ENCODE peak calls at places on chromosome 18, in seven cellular contexts. B, O, J, M, Z, F and L are unnamed samples.

GRCh38 chr18:45248240-45248903 is 366.9 kb upstream of the SLC14A2 start:
- DNase-seq in B (peak), O (no peak), J (no peak), M (no peak), Z (no peak), F (no peak), L (peak)

GRCh38 chr18:29749699-29750098 is 1292.8 kb downstream of the DSC3 start:
- DNase-seq in B (peak), O (no peak), J (no peak), M (no peak), Z (no peak), F (no peak), L (peak)

GRCh38 chr18:27685807-27686412 is 491.0 kb downstream of the CDH2 start:
- DNase-seq in B (peak), O (no peak), J (peak), M (no peak), Z (peak), F (no peak), L (peak)

GRCh38 chr18:78069784-78070664 is 820.4 kb downstream of the GALR1 start:
- DNase-seq in B (no peak), O (peak), J (no peak), M (no peak), Z (no peak), F (no peak), L (peak)

GRCh38 chr18:54879691-54880090 is 51.4 kb downstream of the RAB27B start:
- DNase-seq in B (no peak), O (no peak), J (no peak), M (no peak), Z (no peak), F (no peak), L (no peak)

GRCh38 chr18:78948221-78948620 is 31.4 kb upstream of the SALL3 start:
- DNase-seq in B (no peak), O (no peak), J (no peak), M (no peak), Z (no peak), F (no peak), L (no peak)

GRCh38 chr18:32549248-32549842 is 78.7 kb upstream of the GAREM1 start:
- DNase-seq in B (peak), O (peak), J (peak), M (peak), Z (peak), F (peak), L (peak)

GRCh38 chr18:23053756-23054457 is 81.4 kb upstream of the CABLES1 start:
- DNase-seq in B (peak), O (no peak), J (no peak), M (no peak), Z (peak), F (no peak), L (peak)

GRCh38 chr18:58287626-58288289 is 243.7 kb downstream of the NEDD4L start:
- DNase-seq in B (no peak), O (no peak), J (no peak), M (no peak), Z (no peak), F (no peak), L (no peak)

GRCh38 chr18:45379903-45380302 is 235.4 kb upstream of the SLC14A2 start:
- DNase-seq in B (no peak), O (no peak), J (no peak), M (no peak), Z (no peak), F (no peak), L (peak)

GRCh38 chr18:38961880-38962279 is 1396.3 kb upstream of the CELF4 start:
- DNase-seq in B (no peak), O (no peak), J (no peak), M (no peak), Z (no peak), F (no peak), L (peak)

GRCh38 chr18:79327199-79327545 is 68.6 kb upstream of the NFATC1 start:
- DNase-seq in B (no peak), O (no peak), J (peak), M (no peak), Z (no peak), F (no peak), L (no peak)

GRCh38 chr18:60049172-60049571 is 149.4 kb downstream of the PMAIP1 start:
- DNase-seq in B (no peak), O (no peak), J (no peak), M (no peak), Z (no peak), F (no peak), L (no peak)

GRCh38 chr18:4510709-4511108 is 55.6 kb upstream of the DLGAP1 start:
- DNase-seq in B (no peak), O (no peak), J (no peak), M (no peak), Z (no peak), F (no peak), L (peak)

GRCh38 chr18:76494541-76495403 is at the start of gene ZNF516:
- DNase-seq in B (peak), O (peak), J (peak), M (no peak), Z (peak), F (no peak), L (peak)

GRCh38 chr18:79735071-79735980 is 55.7 kb downstream of the CTDP1 start:
- DNase-seq in B (no peak), O (peak), J (no peak), M (no peak), Z (no peak), F (no peak), L (no peak)

GRCh38 chr18:11887305-11888262 is 20.5 kb downstream of the MPPE1 start:
- DNase-seq in B (no peak), O (no peak), J (no peak), M (no peak), Z (no peak), F (no peak), L (peak)

GRCh38 chr18:22591231-22591630 is 173.5 kb upstream of the CTAGE1 start:
- DNase-seq in B (peak), O (no peak), J (no peak), M (no peak), Z (no peak), F (no peak), L (peak)

GRCh38 chr18:46322411-46322891 is 218.3 kb downstream of the HAUS1 start:
- DNase-seq in B (no peak), O (no peak), J (no peak), M (no peak), Z (no peak), F (no peak), L (no peak)

GRCh38 chr18:70373062-70373519 is 84.2 kb downstream of the SOCS6 start:
- DNase-seq in B (peak), O (no peak), J (no peak), M (no peak), Z (no peak), F (no peak), L (peak)